ENCODE peak calls at places on chromosomes 6 and 20, in six cellular contexts. N is H1, I is K562, F is HepG2, R is GM12891, C is GM12878. V is an unnamed sample.

GRCh38 chr20:34407962-34408474 is 44.9 kb downstream of the ITCH start:
- DNase-seq in C (no peak), R (no peak), N (no peak), I (no peak), F (peak), V (no peak)

GRCh38 chr6:32194825-32195651 is 2.6 kb upstream of the GPSM3 start:
- DNase-seq in I (peak), F (no peak), R (no peak), C (no peak), N (no peak), V (no peak)

GRCh38 chr6:24891004-24891403 is 44.8 kb downstream of the RIPOR2 start:
- DNase-seq in R (no peak), F (no peak), I (no peak), N (no peak), C (no peak), V (no peak)

GRCh38 chr6:28355743-28356665 is 6.3 kb downstream of the ZKSCAN3 start:
- DNase-seq in F (peak), I (peak), N (peak), R (no peak), C (peak), V (peak)

GRCh38 chr6:92683769-92684168 is 735.6 kb downstream of the EPHA7 start:
- DNase-seq in R (no peak), N (no peak), I (no peak), F (no peak), C (no peak), V (no peak)

GRCh38 chr6:18263561-18264337 is 581 bp downstream of the DEK start:
- DNase-seq in C (no peak), N (no peak), F (no peak), I (peak), R (peak), V (no peak)

GRCh38 chr6:38487423-38487822 is 152.3 kb downstream of the BTBD9 start:
- DNase-seq in N (no peak), R (no peak), I (no peak), C (no peak), F (no peak), V (no peak)

GRCh38 chr6:157855325-157855724 is 32.3 kb downstream of the SNX9 start:
- DNase-seq in N (no peak), I (no peak), C (no peak), F (no peak), R (no peak), V (no peak)

GRCh38 chr6:134821397-134821796 is 128.5 kb downstream of the ALDH8A1 start:
- DNase-seq in N (no peak), I (no peak), F (no peak), C (no peak), R (no peak), V (no peak)

GRCh38 chr20:33159713-33160112 is 8.2 kb upstream of the BPIFA2 start:
- DNase-seq in F (no peak), R (no peak), N (no peak), I (no peak), C (no peak), V (no peak)

GRCh38 chr6:148874698-148875293 is 128.0 kb downstream of the UST start:
- DNase-seq in N (no peak), F (no peak), C (no peak), I (peak), R (no peak), V (no peak)

GRCh38 chr6:51182884-51183283 is 364.2 kb downstream of the TFAP2B start:
- DNase-seq in F (no peak), I (no peak), N (no peak), C (no peak), R (no peak), V (no peak)

GRCh38 chr20:3661060-3661820 is 2.0 kb downstream of the GFRA4 start:
- DNase-seq in C (no peak), F (no peak), I (no peak), R (no peak), N (no peak), V (no peak)

GRCh38 chr6:40848038-40848437 is 191.0 kb downstream of the UNC5CL start:
- DNase-seq in F (no peak), I (no peak), N (no peak), R (no peak), C (no peak), V (no peak)

GRCh38 chr6:159679091-159680077 is 13.7 kb downstream of the SOD2 start:
- DNase-seq in R (no peak), F (no peak), N (no peak), I (no peak), C (no peak), V (no peak)

GRCh38 chr6:73642530-73642929 is 11.3 kb downstream of the SLC17A5 start:
- DNase-seq in C (no peak), F (no peak), I (no peak), R (no peak), N (no peak), V (no peak)

GRCh38 chr20:6765469-6766058 is 1.9 kb upstream of the BMP2 start:
- DNase-seq in N (no peak), C (no peak), F (peak), I (peak), R (no peak), V (no peak)

GRCh38 chr20:31740208-31740607 is 1.1 kb downstream of the TPX2 start:
- DNase-seq in C (no peak), I (peak), F (no peak), R (no peak), N (no peak), V (no peak)

GRCh38 chr6:93394471-93394870 is 24.9 kb downstream of the EPHA7 start:
- DNase-seq in F (no peak), R (no peak), I (no peak), N (no peak), C (no peak), V (no peak)

GRCh38 chr20:34250005-34250404 is 8.8 kb downstream of the ASIP start:
- DNase-seq in F (no peak), R (no peak), N (no peak), I (no peak), C (no peak), V (no peak)

GRCh38 chr6:158869010-158869603 is 49.9 kb upstream of the EZR start:
- DNase-seq in R (no peak), N (no peak), I (no peak), C (peak), F (no peak), V (no peak)

GRCh38 chr6:166786704-166787293 is 159.7 kb upstream of the RPS6KA2 start:
- DNase-seq in C (peak), F (peak), R (peak), I (peak), N (no peak), V (no peak)

GRCh38 chr20:64077094-64077493 is 2.2 kb downstream of the RGS19 start:
- DNase-seq in F (no peak), I (no peak), C (no peak), R (peak), N (no peak), V (peak)

GRCh38 chr20:21712443-21713059 is 7.1 kb downstream of the PAX1 start:
- DNase-seq in I (no peak), R (no peak), N (no peak), F (no peak), C (no peak), V (no peak)

GRCh38 chr6:165227644-165228329 is 81.6 kb downstream of the C6orf118 start:
- DNase-seq in N (no peak), R (no peak), I (no peak), F (no peak), C (no peak), V (no peak)

GRCh38 chr20:44521484-44522481 is at the start of gene SERINC3:
- DNase-seq in R (peak), C (peak), N (peak), I (peak), F (peak), V (peak)

GRCh38 chr20:34390769-34391447 is 27.8 kb downstream of the ITCH start:
- DNase-seq in C (no peak), F (peak), N (peak), I (peak), R (no peak), V (no peak)

GRCh38 chr6:163751032-163751525 is 336.6 kb downstream of the QKI start:
- DNase-seq in R (no peak), F (no peak), C (no peak), N (no peak), I (peak), V (no peak)

GRCh38 chr6:137571854-137572253 is 77.7 kb upstream of the OLIG3 start:
- DNase-seq in R (peak), N (no peak), C (no peak), I (peak), F (peak), V (no peak)

GRCh38 chr6:137089305-137089704 is 44.5 kb upstream of the IL20RA start:
- DNase-seq in I (no peak), F (no peak), R (no peak), C (no peak), N (no peak), V (no peak)

GRCh38 chr20:44576297-44576696 is 6.1 kb upstream of the PKIG start:
- DNase-seq in N (no peak), C (no peak), R (no peak), F (peak), I (peak), V (no peak)

GRCh38 chr6:23841116-23841515 is 284.9 kb upstream of the NRSN1 start:
- DNase-seq in N (no peak), C (no peak), R (no peak), I (no peak), F (no peak), V (no peak)

GRCh38 chr6:82874867-82875266 is 190.8 kb downstream of the UBE3D start:
- DNase-seq in C (no peak), I (no peak), N (no peak), R (no peak), F (no peak), V (no peak)

GRCh38 chr6:36735110-36735971 is 37.7 kb downstream of the RAB44 start:
- DNase-seq in N (no peak), I (no peak), F (no peak), C (no peak), R (peak), V (no peak)

GRCh38 chr20:64216036-64216435 is 39.5 kb upstream of the PCMTD2 start:
- DNase-seq in R (no peak), C (no peak), F (no peak), I (no peak), N (no peak), V (no peak)

GRCh38 chr20:19384940-19385339 is 172.5 kb downstream of the SLC24A3 start:
- DNase-seq in R (no peak), F (no peak), N (no peak), I (no peak), C (no peak), V (no peak)
- TF ChIP-seq TAF1 in R (no peak), F (no peak), N (no peak), I (no peak), C (no peak), V (no peak)

GRCh38 chr20:48658198-48658476 is 169.7 kb downstream of the PREX1 start:
- DNase-seq in F (no peak), R (no peak), N (no peak), I (no peak), C (no peak), V (no peak)
- TF ChIP-seq POLR2AphosphoS5 in F (no peak), R (no peak), N (no peak), I (no peak), C (no peak), V (no peak)

GRCh38 chr6:34225551-34225950 is 11.1 kb upstream of the HMGA1 start:
- DNase-seq in F (no peak), N (no peak), R (no peak), C (no peak), I (no peak), V (no peak)

GRCh38 chr6:34226066-34226465 is 10.6 kb upstream of the HMGA1 start:
- DNase-seq in I (no peak), F (no peak), N (no peak), R (no peak), C (no peak), V (no peak)

GRCh38 chr6:34226731-34227586 is 9.7 kb upstream of the HMGA1 start:
- DNase-seq in R (no peak), C (no peak), N (no peak), I (no peak), F (peak), V (no peak)

GRCh38 chr6:34223964-34224940 is 12.4 kb upstream of the HMGA1 start:
- DNase-seq in F (peak), N (no peak), I (peak), R (peak), C (peak), V (peak)

GRCh38 chr6:34223381-34223963 is 13.2 kb upstream of the HMGA1 start:
- DNase-seq in N (no peak), F (no peak), I (no peak), R (no peak), C (no peak), V (no peak)
- TF ChIP-seq POLR2A in N (peak), F (no peak), I (no peak), R (no peak), C (no peak), V (no peak)

DNA sequence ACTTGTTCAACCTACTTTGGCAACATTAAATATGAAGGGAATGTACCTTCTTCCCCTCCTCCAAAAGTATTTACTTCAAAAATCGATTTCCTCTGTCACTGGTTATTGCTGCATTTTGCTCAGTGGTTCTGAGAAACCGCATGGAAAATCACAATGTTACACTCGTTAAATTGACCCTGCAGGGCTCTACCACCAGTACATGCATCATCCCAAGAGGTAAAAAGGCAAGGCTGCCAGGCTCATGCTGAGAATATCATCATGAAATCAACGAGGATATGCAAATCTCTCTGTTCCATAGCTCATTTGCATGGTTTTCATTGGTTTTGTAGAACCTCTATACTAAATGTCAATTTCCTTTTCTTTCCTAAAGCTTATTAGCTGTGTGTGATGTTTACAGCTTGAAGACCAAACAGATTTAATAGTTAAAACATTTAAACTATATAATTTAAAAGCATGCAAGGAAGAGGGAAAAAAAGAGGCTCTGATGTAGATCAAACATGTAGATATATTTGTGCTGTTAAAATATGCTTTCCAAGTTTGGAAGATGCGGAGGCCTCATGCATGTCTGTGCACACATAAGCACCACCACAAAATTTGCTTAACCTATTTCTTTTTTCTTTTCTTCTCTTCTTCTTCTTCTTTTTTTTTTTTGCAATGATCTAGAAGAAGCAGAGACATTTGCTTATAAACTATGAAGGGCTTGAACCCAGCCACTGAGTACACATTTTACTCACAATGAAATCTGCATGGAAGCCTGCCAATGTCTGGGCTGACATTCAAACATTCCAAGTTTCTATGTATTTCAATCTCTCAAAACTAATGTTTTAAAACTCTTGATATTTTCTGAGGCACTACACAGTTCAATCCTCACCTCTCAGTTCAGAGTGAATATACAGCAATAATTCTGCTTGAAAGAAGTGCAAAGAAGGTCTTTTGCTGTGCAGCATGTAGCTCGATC is 194.0 kb downstream of the GMPR start:
- DNase-seq in N (no peak), F (no peak), R (no peak), C (peak), I (no peak), V (no peak)
- TF ChIP-seq TAF1 in N (no peak), F (no peak), R (no peak), C (no peak), I (no peak), V (no peak)

GRCh38 chr20:1877604-1878195 is 17.5 kb upstream of the SIRPA start:
- DNase-seq in F (no peak), C (no peak), N (no peak), I (no peak), R (no peak), V (no peak)
- TF ChIP-seq POLR2AphosphoS5 in F (no peak), C (no peak), N (no peak), I (no peak), R (no peak), V (no peak)

GRCh38 chr20:62487564-62488086 is 11.8 kb upstream of the GATA5 start:
- DNase-seq in C (no peak), I (peak), F (peak), N (no peak), R (no peak), V (no peak)
- TF ChIP-seq POLR2A in C (no peak), I (no peak), F (no peak), N (no peak), R (no peak), V (no peak)

GRCh38 chr20:17495826-17496225 is 35.4 kb downstream of the BFSP1 start:
- DNase-seq in N (no peak), R (no peak), I (no peak), F (no peak), C (no peak), V (no peak)
- TF ChIP-seq TAF1 in N (no peak), R (no peak), I (no peak), F (no peak), C (no peak), V (no peak)

V was measured in GM12892.